ENCODE peak calls at places on chromosomes 2 and 18, in six cellular contexts. J is transverse colon, A is heart left ventricle, B is breast epithelium, Y is ovary, H is spleen. D is an unnamed sample.

GRCh38 chr2:174053285-174053684 is 88.1 kb upstream of the SP3 start:
- DNase-seq in J (no peak), A (no peak), B (no peak), Y (no peak), H (no peak), D (no peak)

GRCh38 chr2:20728114-20728758 is 61.3 kb downstream of the GDF7 start:
- DNase-seq in J (no peak), A (no peak), B (no peak), Y (peak; percentile 35), H (no peak), D (no peak)

GRCh38 chr2:9076210-9076609 is 72.7 kb upstream of the MBOAT2 start:
- DNase-seq in J (no peak), A (no peak), B (no peak), Y (no peak), H (no peak), D (no peak)

GRCh38 chr18:5057348-5058012 is 139.6 kb downstream of the AKAIN1 start:
- DNase-seq in J (peak; percentile 52), A (peak; percentile 58), B (no peak), Y (peak; percentile 40), H (no peak), D (no peak)

GRCh38 chr2:162197095-162197825 is 45.2 kb upstream of the GCG start:
- DNase-seq in J (no peak), A (no peak), B (no peak), Y (no peak), H (no peak), D (no peak)

GRCh38 chr2:224146356-224147160 is 107.5 kb upstream of the SERPINE2 start:
- DNase-seq in J (peak; percentile 23), A (no peak), B (no peak), Y (no peak), H (no peak), D (no peak)

GRCh38 chr18:25239636-25240468 is 112.1 kb downstream of the ZNF521 start:
- DNase-seq in J (no peak), A (no peak), B (no peak), Y (no peak), H (no peak), D (no peak)

GRCh38 chr2:80073134-80073561 is 231.4 kb downstream of the LRRTM1 start:
- DNase-seq in J (peak; percentile 27), A (peak; percentile 26), B (no peak), Y (no peak), H (no peak), D (no peak)

GRCh38 chr2:176999331-176999730 is 213.3 kb upstream of the HNRNPA3 start:
- DNase-seq in J (no peak), A (no peak), B (no peak), Y (no peak), H (no peak), D (no peak)

GRCh38 chr2:171878481-171878993 is 15.5 kb downstream of the SLC25A12 start:
- DNase-seq in J (no peak), A (peak; percentile 37), B (no peak), Y (no peak), H (no peak), D (no peak)

GRCh38 chr2:172600644-172601043 is 44.8 kb downstream of the PDK1 start:
- DNase-seq in J (no peak), A (no peak), B (no peak), Y (no peak), H (no peak), D (no peak)

GRCh38 chr2:109471656-109472055 is 142.1 kb downstream of the SEPTIN10 start:
- DNase-seq in J (no peak), A (peak; percentile 7), B (no peak), Y (no peak), H (peak; percentile 4), D (no peak)

GRCh38 chr18:7559709-7560319 is 7.3 kb upstream of the PTPRM start:
- DNase-seq in J (no peak), A (peak; percentile 35), B (no peak), Y (no peak), H (no peak), D (no peak)

GRCh38 chr18:13513015-13513414 is 213.3 kb downstream of the FAM210A start:
- DNase-seq in J (no peak), A (peak; percentile 49), B (no peak), Y (no peak), H (no peak), D (no peak)

GRCh38 chr18:33466822-33467221 is 26.3 kb upstream of the CCDC178 start:
- DNase-seq in J (no peak), A (no peak), B (no peak), Y (no peak), H (no peak), D (no peak)

GRCh38 chr2:190468814-190469569 is 60.8 kb downstream of the MFSD6 start:
- DNase-seq in J (peak; percentile 83), A (peak; percentile 82), B (peak; percentile 76), Y (peak; percentile 73), H (no peak), D (no peak)

GRCh38 chr18:702957-703659 is 9.3 kb downstream of the ENOSF1 start:
- DNase-seq in J (no peak), A (no peak), B (no peak), Y (no peak), H (no peak), D (no peak)

GRCh38 chr2:176114930-176115625 is 1.5 kb upstream of the HOXD10 start:
- DNase-seq in J (no peak), A (no peak), B (peak; percentile 48), Y (no peak), H (no peak), D (no peak)

GRCh38 chr2:161422812-161423211 is 6.7 kb downstream of the TBR1 start:
- DNase-seq in J (no peak), A (no peak), B (no peak), Y (no peak), H (no peak), D (no peak)

GRCh38 chr2:158745067-158745865 is 49.9 kb upstream of the DAPL1 start:
- DNase-seq in J (peak; percentile 37), A (peak; percentile 39), B (no peak), Y (peak; percentile 70), H (no peak), D (no peak)

GRCh38 chr2:109699646-109700045 is 85.5 kb downstream of the SOWAHC start:
- DNase-seq in J (peak; percentile 62), A (no peak), B (no peak), Y (no peak), H (no peak), D (no peak)

GRCh38 chr2:26792720-26793119 is 6.9 kb downstream of the CENPA start:
- DNase-seq in J (no peak), A (no peak), B (no peak), Y (no peak), H (no peak), D (no peak)

GRCh38 chr18:59987102-59987501 is 87.3 kb downstream of the PMAIP1 start:
- DNase-seq in J (no peak), A (no peak), B (no peak), Y (no peak), H (no peak), D (no peak)

DNA sequence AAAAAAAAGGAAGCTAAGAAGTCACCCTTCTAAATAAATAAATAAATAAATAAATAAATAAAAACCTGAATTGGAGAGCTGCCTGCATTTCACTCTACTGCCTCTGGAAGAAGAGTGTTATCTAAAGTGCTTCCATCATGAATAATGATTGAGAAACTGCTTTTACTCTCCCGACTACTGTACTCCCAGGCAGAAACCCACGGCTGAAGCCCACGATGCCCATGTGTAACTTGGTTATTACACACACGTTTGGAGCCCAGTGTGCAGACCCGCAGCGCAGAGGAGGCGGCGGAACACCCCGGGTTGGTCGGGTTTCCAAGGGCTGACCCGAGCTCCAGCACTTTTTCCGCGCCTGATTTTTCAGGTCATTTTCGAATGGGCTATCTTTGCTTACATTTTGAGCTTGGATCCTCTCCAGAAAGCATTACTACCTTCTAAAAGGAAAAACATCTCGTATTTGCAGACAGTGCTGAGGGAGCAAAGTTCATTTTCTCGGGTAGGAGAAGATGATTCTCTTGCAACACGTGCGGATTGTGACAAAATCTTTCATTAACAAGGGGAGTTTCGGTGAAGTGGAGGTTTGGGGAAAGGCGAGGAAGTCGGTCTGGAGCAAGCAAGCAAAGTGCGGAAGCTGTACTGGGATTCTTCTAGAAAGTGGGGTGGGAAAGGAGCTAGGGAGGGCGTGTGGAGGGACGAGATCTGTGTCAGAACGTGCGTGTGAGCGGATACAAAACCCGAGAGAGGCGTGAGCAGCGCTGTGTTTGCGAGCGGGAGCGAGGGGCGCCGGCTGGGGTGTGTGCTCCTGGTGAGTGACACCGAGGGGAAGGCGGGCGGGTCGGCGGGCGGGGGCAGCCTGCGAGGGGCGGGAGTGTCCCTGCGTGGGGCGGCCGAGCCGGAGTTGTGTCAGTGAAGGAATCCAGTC is at the start of gene SPATS2L:
- DNase-seq in J (peak; percentile 81), A (peak; percentile 88), B (peak; percentile 65), Y (peak; percentile 86), H (peak; percentile 89), D (peak; percentile 94)
- TF ChIP-seq POLR2A in J (peak; percentile 62), A (peak; percentile 51), B (no peak), Y (peak; percentile 22), H (no peak), D (no peak)

GRCh38 chr18:54387631-54388030 is 29.9 kb downstream of the C18orf54 start:
- DNase-seq in J (no peak), A (no peak), B (no peak), Y (no peak), H (no peak), D (no peak)
- H3K27ac ChIP-seq in J (no peak overlapping the region), A (no peak overlapping the region), B (no peak overlapping the region), Y (no peak overlapping the region), H (no peak overlapping the region), D (no peak overlapping the region)

DNA sequence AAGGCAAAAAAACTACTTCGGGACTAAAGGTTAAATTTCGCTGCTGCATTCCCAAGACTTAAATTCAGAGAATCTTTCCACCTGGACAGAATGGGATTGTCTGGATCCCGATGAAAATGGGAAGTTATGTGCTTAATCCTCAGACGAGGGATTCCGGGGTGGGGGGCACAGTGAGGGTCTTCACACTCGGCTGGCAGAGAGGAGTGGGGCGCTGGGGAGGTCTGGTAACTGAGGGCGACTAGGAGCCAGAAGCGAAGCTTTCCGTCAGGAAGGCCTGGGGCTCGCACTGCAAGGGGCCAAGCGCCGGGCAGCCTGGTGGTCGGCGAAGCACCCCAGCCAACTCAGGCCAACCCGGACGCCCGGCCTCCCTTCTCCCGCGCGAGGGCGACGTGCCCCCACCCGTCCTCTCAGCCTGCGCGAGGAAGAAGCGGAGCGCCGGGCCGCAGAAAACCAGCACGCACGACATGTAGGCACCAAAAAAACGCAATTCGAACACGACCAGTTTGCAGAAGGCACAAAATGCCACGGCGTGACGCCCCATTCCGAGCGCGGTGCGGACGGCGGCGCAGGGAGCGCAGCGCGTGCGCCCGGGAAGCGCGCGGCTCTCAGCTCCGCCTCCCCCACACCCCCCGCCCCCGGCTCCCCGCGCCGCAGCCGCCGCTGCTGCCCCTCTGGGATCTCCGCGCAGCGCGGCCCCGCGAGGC is 188.1 kb downstream of the ZEB2 start:
- DNase-seq in J (no peak), A (no peak), B (peak; percentile 56), Y (no peak), H (peak; percentile 95), D (no peak)
- TF ChIP-seq POLR2A in J (peak; percentile 17), A (peak; percentile 16), B (no peak), Y (no peak), H (peak; percentile 12), D (no peak)

GRCh38 chr2:27798948-27799645 is 27.6 kb downstream of the MRPL33 start:
- DNase-seq in J (peak; percentile 18), A (peak; percentile 84), B (no peak), Y (no peak), H (no peak), D (peak; percentile 91)

GRCh38 chr2:27803046-27803445 is 31.5 kb downstream of the MRPL33 start:
- DNase-seq in J (no peak), A (no peak), B (no peak), Y (no peak), H (no peak), D (no peak)

GRCh38 chr2:27799646-27800010 is 28.1 kb downstream of the MRPL33 start:
- DNase-seq in J (no peak), A (peak; percentile 42), B (no peak), Y (no peak), H (no peak), D (no peak)

GRCh38 chr2:27802547-27802946 is 31.0 kb downstream of the MRPL33 start:
- DNase-seq in J (no peak), A (no peak), B (no peak), Y (no peak), H (no peak), D (no peak)

GRCh38 chr2:27800856-27801255 is 29.3 kb downstream of the MRPL33 start:
- DNase-seq in J (no peak), A (peak; percentile 39), B (no peak), Y (no peak), H (no peak), D (no peak)
- H3K27ac ChIP-seq in J (no peak overlapping the region), A (peak overlapping the region; percentile 93), B (no peak overlapping the region), Y (no peak overlapping the region), H (peak overlapping the region; percentile 49), D (peak overlapping the region; percentile 90)

D was measured in esophagus muscularis mucosa.